ENCODE peak calls at places on chromosomes 5 and 9, in ten cellular contexts. P is GM23338, U is HL-60, H is thoracic aorta, K is GM12865, Q is BE2C, R is left ventricle myocardium inferior, X is lower lobe of right lung, G is GM13977, E is GM12864. L is an unnamed sample.

GRCh38 chr5:91937121-91937520 is 554.0 kb upstream of the ARRDC3 start:
- DNase-seq in P (no peak), U (no peak), H (no peak), K (no peak), Q (no peak), R (no peak), X (no peak), G (no peak), E (no peak), L (no peak)

GRCh38 chr9:96014078-96014477 is 138.6 kb downstream of the ERCC6L2 start:
- DNase-seq in P (no peak), U (no peak), H (no peak), K (peak), Q (no peak), R (no peak), X (no peak), G (no peak), E (no peak), L (no peak)

GRCh38 chr9:73080110-73080683 is 71.5 kb upstream of the ANXA1 start:
- DNase-seq in P (peak), U (no peak), H (no peak), K (no peak), Q (no peak), R (no peak), X (no peak), G (no peak), E (no peak), L (no peak)

GRCh38 chr9:121771851-121772599 is 120.6 kb downstream of the DAB2IP start:
- DNase-seq in P (no peak), U (no peak), H (peak), K (no peak), Q (peak), R (peak), X (peak), G (no peak), E (no peak), L (no peak)

GRCh38 chr5:56161927-56162326 is 71.2 kb downstream of the ANKRD55 start:
- DNase-seq in P (no peak), U (no peak), H (no peak), K (no peak), Q (no peak), R (no peak), X (no peak), G (no peak), E (no peak), L (no peak)

GRCh38 chr5:73122875-73123810 is 2.8 kb downstream of the TMEM171 start:
- DNase-seq in P (peak), U (no peak), H (no peak), K (peak), Q (no peak), R (no peak), X (no peak), G (no peak), E (no peak), L (no peak)

GRCh38 chr5:104179057-104179456 is 616.5 kb upstream of the NUDT12 start:
- DNase-seq in P (peak), U (peak), H (no peak), K (peak), Q (peak), R (no peak), X (no peak), G (peak), E (peak), L (peak)

GRCh38 chr5:116442095-116442534 is 132.5 kb downstream of the SEMA6A start:
- DNase-seq in P (peak), U (no peak), H (no peak), K (no peak), Q (peak), R (peak), X (no peak), G (no peak), E (no peak), L (no peak)

GRCh38 chr5:2780421-2781171 is 29.1 kb upstream of the IRX2 start:
- DNase-seq in P (peak), U (no peak), H (no peak), K (no peak), Q (no peak), R (no peak), X (peak), G (no peak), E (no peak), L (no peak)

GRCh38 chr9:133148351-133149129 is 15.2 kb downstream of the GBGT1 start:
- DNase-seq in P (peak), U (no peak), H (no peak), K (peak), Q (peak), R (peak), X (peak), G (peak), E (no peak), L (no peak)

GRCh38 chr9:113220467-113221002 is 542 bp downstream of the FKBP15 start:
- DNase-seq in P (no peak), U (no peak), H (no peak), K (peak), Q (no peak), R (no peak), X (no peak), G (no peak), E (no peak), L (no peak)

GRCh38 chr9:97510797-97511761 is 9.6 kb downstream of the TMOD1 start:
- DNase-seq in P (no peak), U (no peak), H (no peak), K (peak), Q (no peak), R (no peak), X (no peak), G (peak), E (peak), L (peak)

GRCh38 chr9:130732131-130732530 is 38.6 kb downstream of the EXOSC2 start:
- DNase-seq in P (peak), U (no peak), H (no peak), K (no peak), Q (no peak), R (no peak), X (no peak), G (no peak), E (no peak), L (no peak)

GRCh38 chr9:38118862-38119435 is 49.9 kb upstream of the SHB start:
- DNase-seq in P (no peak), U (peak), H (no peak), K (no peak), Q (no peak), R (no peak), X (no peak), G (no peak), E (no peak), L (no peak)

GRCh38 chr9:77455312-77455927 is 192.7 kb downstream of the GNA14 start:
- DNase-seq in P (peak), U (peak), H (no peak), K (peak), Q (peak), R (no peak), X (no peak), G (peak), E (no peak), L (no peak)

GRCh38 chr5:168790691-168791230 is 211.6 kb upstream of the PANK3 start:
- DNase-seq in P (no peak), U (no peak), H (no peak), K (no peak), Q (no peak), R (no peak), X (no peak), G (no peak), E (no peak), L (no peak)

GRCh38 chr9:21616082-21616778 is 134.1 kb upstream of the IFNE start:
- DNase-seq in P (no peak), U (no peak), H (no peak), K (no peak), Q (no peak), R (no peak), X (no peak), G (no peak), E (no peak), L (no peak)

GRCh38 chr9:70101265-70101664 is 57.6 kb downstream of the MAMDC2 start:
- DNase-seq in P (no peak), U (no peak), H (no peak), K (no peak), Q (no peak), R (no peak), X (no peak), G (no peak), E (no peak), L (no peak)

GRCh38 chr5:36028816-36029465 is 37.7 kb downstream of the UGT3A2 start:
- DNase-seq in P (no peak), U (no peak), H (no peak), K (no peak), Q (no peak), R (no peak), X (no peak), G (no peak), E (no peak), L (no peak)

GRCh38 chr5:150017606-150018005 is 17.1 kb downstream of the HMGXB3 start:
- DNase-seq in P (no peak), U (no peak), H (no peak), K (no peak), Q (no peak), R (no peak), X (no peak), G (no peak), E (no peak), L (no peak)

GRCh38 chr5:123582570-123583293 is 70.8 kb downstream of the CSNK1G3 start:
- DNase-seq in P (peak), U (no peak), H (no peak), K (no peak), Q (no peak), R (no peak), X (no peak), G (no peak), E (no peak), L (no peak)

GRCh38 chr9:127370651-127371648 is 26.0 kb upstream of the SLC2A8 start:
- DNase-seq in P (no peak), U (no peak), H (no peak), K (no peak), Q (no peak), R (no peak), X (no peak), G (no peak), E (no peak), L (no peak)

GRCh38 chr9:101093620-101094019 is 65.1 kb downstream of the PLPPR1 start:
- DNase-seq in P (no peak), U (no peak), H (no peak), K (no peak), Q (no peak), R (no peak), X (no peak), G (no peak), E (no peak), L (no peak)

GRCh38 chr9:124011460-124012301 is at the start of gene LHX2:
- DNase-seq in P (peak), U (peak), H (no peak), K (peak), Q (peak), R (peak), X (no peak), G (peak), E (no peak), L (peak)

GRCh38 chr9:127181595-127182190 is 59.3 kb upstream of the ANGPTL2 start:
- DNase-seq in P (no peak), U (no peak), H (no peak), K (no peak), Q (no peak), R (no peak), X (no peak), G (no peak), E (no peak), L (no peak)

GRCh38 chr5:141828162-141828561 is 50.0 kb downstream of the PCDH1 start:
- DNase-seq in P (no peak), U (no peak), H (no peak), K (no peak), Q (no peak), R (no peak), X (no peak), G (no peak), E (no peak), L (no peak)

GRCh38 chr5:141824717-141825116 is 53.5 kb downstream of the PCDH1 start:
- DNase-seq in P (no peak), U (no peak), H (no peak), K (no peak), Q (no peak), R (no peak), X (no peak), G (no peak), E (no peak), L (no peak)

GRCh38 chr5:141826674-141827073 is 51.5 kb downstream of the PCDH1 start:
- DNase-seq in P (no peak), U (no peak), H (no peak), K (no peak), Q (no peak), R (peak), X (no peak), G (no peak), E (no peak), L (no peak)

GRCh38 chr5:141825241-141825671 is 53.0 kb downstream of the PCDH1 start:
- DNase-seq in P (peak), U (no peak), H (no peak), K (no peak), Q (peak), R (no peak), X (no peak), G (no peak), E (no peak), L (no peak)

DNA sequence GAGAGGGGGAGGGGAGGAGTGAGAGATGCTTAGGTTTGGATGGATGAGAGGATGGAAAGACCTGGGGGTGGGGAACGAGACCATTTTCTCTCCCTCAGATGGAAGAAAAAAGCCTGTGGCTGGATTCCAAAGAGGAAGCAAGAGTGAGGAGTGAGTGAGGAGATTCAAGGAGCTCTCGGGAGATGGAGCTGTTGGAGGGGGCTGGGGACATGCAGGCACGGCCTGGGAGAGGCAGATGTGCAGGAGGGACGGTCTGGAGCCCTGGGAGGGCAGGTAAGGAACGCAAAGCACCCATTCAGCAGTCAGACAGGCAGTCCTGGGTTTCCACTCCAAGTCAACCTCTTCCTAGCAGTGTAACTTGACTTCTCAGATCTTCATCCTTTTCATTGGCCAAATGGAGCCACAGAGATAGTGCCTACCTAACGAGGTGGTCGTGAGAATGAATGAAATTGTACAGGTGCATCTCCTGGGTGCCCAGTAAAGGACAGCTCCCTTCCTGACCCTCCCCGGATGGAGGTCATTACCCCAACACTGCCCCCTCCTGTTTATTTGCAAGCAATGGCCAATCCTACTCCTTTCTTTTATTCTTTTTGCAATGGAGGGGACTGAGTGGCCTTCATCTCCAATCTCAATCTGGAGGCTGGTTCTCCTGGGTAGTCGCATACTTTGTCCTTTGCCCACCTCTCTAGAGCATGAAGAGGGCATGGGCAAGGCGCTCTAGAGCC is 52.2 kb downstream of the PCDH1 start:
- DNase-seq in P (peak), U (no peak), H (no peak), K (peak), Q (peak), R (no peak), X (no peak), G (peak), E (no peak), L (peak)
- TF ChIP-seq CTCF in P (peak), U (peak), H (no peak), K (peak), Q (peak), R (peak), X (peak), G (peak), E (peak), L (peak)

GRCh38 chr9:92342825-92343488 is 17.2 kb downstream of the CENPP start:
- DNase-seq in P (no peak), U (no peak), H (no peak), K (no peak), Q (no peak), R (no peak), X (no peak), G (no peak), E (no peak), L (no peak)
- TF ChIP-seq CTCF in P (no peak), U (no peak), H (peak), K (no peak), Q (no peak), R (peak), X (no peak), G (no peak), E (no peak), L (no peak)

DNA sequence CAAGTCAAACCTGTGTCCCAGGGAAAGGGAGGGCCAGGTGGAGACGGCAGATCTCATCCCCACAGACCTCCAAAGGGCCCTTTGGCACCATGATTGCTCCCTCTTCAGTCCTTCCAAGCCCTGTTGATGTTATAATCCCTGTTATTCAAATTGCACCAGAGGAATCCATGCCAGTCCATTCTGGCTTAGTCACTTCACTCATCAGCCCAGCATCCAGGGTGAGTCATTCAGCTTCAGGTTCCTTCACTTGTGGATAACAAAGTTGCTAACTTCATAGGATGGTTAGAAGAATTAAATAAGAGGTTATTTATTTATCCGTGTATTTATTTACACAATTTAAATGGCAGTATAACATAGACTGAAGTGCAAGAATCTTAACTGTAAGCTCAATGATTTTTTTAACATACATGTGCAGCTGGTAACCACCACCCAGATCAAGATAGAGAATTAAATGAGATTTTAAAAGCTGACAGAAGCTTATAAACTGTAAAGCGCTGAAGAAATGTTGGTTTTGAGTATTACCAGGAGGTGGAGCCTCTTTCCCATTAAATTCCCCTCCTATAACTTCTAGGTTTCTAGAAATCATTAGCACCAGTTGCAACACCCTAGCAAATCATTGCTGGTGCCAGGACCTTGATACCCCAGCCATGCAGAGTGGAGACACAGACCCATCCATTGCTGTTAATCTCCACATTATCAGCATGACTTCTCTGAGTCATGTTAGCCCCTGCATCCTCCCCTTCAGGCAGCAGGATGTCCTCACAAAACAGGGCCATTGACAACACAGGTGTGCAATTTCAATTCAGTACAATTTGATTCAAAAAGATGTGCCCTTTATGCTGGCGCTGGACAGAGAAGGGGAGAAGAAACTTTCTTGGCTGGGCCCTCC is 77.4 kb downstream of the SEC61B start:
- DNase-seq in P (no peak), U (no peak), H (no peak), K (peak), Q (no peak), R (no peak), X (no peak), G (peak), E (no peak), L (peak)
- TF ChIP-seq CTCF in P (peak), U (no peak), H (no peak), K (no peak), Q (peak), R (peak), X (no peak), G (peak), E (peak), L (no peak)

DNA sequence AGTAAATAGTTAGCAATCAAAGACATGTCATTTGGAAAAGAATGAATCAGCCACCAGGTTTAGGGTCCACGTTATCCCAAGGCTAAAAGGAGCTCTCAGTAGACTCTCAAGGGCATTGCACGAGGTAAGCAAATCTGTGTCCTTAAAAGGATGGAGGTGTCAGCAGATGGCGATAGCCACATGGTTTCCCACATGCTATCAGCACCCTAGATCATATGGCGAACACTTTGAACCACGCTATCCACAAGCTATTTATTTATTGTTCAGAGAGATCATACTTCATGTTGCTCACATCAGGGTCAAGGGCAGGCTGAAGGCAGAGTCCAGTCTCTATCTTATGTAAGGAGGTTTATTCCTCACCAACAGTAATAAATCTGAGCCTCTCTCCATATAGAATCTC is 43.7 kb downstream of the CDH6 start:
- DNase-seq in P (peak), U (no peak), H (no peak), K (peak), Q (peak), R (no peak), X (no peak), G (no peak), E (no peak), L (no peak)
- TF ChIP-seq CTCF in P (peak), U (no peak), H (no peak), K (no peak), Q (peak), R (no peak), X (no peak), G (peak), E (no peak), L (no peak)

GRCh38 chr5:82885657-82886389 is 191.4 kb downstream of the TMEM167A start:
- DNase-seq in P (no peak), U (no peak), H (no peak), K (peak), Q (peak), R (no peak), X (no peak), G (peak), E (no peak), L (peak)
- TF ChIP-seq CTCF in P (peak), U (no peak), H (no peak), K (peak), Q (peak), R (no peak), X (no peak), G (peak), E (no peak), L (no peak)

GRCh38 chr9:79542735-79543504 is 28.8 kb upstream of the TLE4 start:
- DNase-seq in P (no peak), U (no peak), H (no peak), K (no peak), Q (no peak), R (no peak), X (no peak), G (no peak), E (no peak), L (no peak)
- TF ChIP-seq CTCF in P (no peak), U (no peak), H (no peak), K (no peak), Q (no peak), R (no peak), X (no peak), G (no peak), E (no peak), L (no peak)

GRCh38 chr9:107299437-107299836 is 16.4 kb downstream of the RAD23B start:
- DNase-seq in P (no peak), U (no peak), H (no peak), K (no peak), Q (no peak), R (no peak), X (no peak), G (no peak), E (no peak), L (no peak)
- TF ChIP-seq CTCF in P (no peak), U (no peak), H (no peak), K (no peak), Q (peak), R (no peak), X (no peak), G (no peak), E (no peak), L (no peak)

L was measured in GM13976.